ENCODE peak calls at places on chromosomes 12 and 14, in seven cellular contexts. M is astrocyte of the cerebellum; F is lower leg skin; C is AG04450; O is amniotic stem cell; J is NCI-H1092 treated with DMSO at 0.1 percent for 48 hours; I is stimulated activated CD4-positive, alpha-beta T cell treated with anti-CD3 and anti-CD28 coated beads, Interleukin-4, amount 100 ng/mL, for 48 hours. Z is an unnamed sample.

GRCh38 chr14:63435838-63436237 is 107.3 kb downstream of the PPP2R5E start:
- DNase-seq in M (peak; percentile 16), F (peak; percentile 80), C (peak; percentile 76), O (no peak), J (no peak), I (no peak), Z (peak; percentile 81)

GRCh38 chr12:75641031-75641780 is 129.8 kb upstream of the KRR1 start:
- DNase-seq in M (peak; percentile 73), F (no peak), C (peak; percentile 68), O (peak; percentile 68), J (no peak), I (no peak), Z (no peak)

GRCh38 chr12:124621296-124621660 is 53.9 kb upstream of the NCOR2 start:
- DNase-seq in M (peak; percentile 83), F (peak; percentile 57), C (no peak), O (no peak), J (no peak), I (no peak), Z (peak; percentile 86)

GRCh38 chr12:21330682-21331253 is 3.9 kb downstream of the SLCO1A2 start:
- DNase-seq in M (no peak), F (no peak), C (no peak), O (no peak), J (no peak), I (no peak), Z (no peak)

GRCh38 chr12:103736572-103736971 is 104.5 kb downstream of the NT5DC3 start:
- DNase-seq in M (no peak), F (no peak), C (no peak), O (no peak), J (no peak), I (no peak), Z (no peak)

GRCh38 chr12:113396828-113397496 is 6.7 kb downstream of the SDS start:
- DNase-seq in M (no peak), F (no peak), C (no peak), O (no peak), J (no peak), I (no peak), Z (no peak)

GRCh38 chr12:123436017-123436964 is at the start of gene RILPL2:
- DNase-seq in M (peak; percentile 24), F (peak; percentile 90), C (no peak), O (peak; percentile 68), J (no peak), I (peak; percentile 93), Z (peak; percentile 96)

GRCh38 chr14:34781242-34781641 is 66.8 kb upstream of the CFL2 start:
- DNase-seq in M (peak; percentile 20), F (peak; percentile 22), C (peak; percentile 73), O (peak; percentile 37), J (no peak), I (no peak), Z (no peak)

GRCh38 chr12:4873947-4874346 is 35.8 kb upstream of the KCNA1 start:
- DNase-seq in M (no peak), F (no peak), C (no peak), O (no peak), J (no peak), I (no peak), Z (no peak)

GRCh38 chr12:4939418-4940023 is 29.8 kb downstream of the KCNA1 start:
- DNase-seq in M (no peak), F (no peak), C (no peak), O (no peak), J (peak; percentile 75), I (no peak), Z (no peak)

GRCh38 chr12:74285773-74286172 is 251.9 kb upstream of the ATXN7L3B start:
- DNase-seq in M (no peak), F (no peak), C (no peak), O (no peak), J (no peak), I (no peak), Z (no peak)

GRCh38 chr14:92408186-92408585 is 85.2 kb downstream of the SLC24A4 start:
- DNase-seq in M (no peak), F (no peak), C (peak; percentile 58), O (no peak), J (peak; percentile 30), I (no peak), Z (no peak)

Z was measured in left lung.